ENCODE peak calls at places on chromosomes 2 and 18, in nine cellular contexts. V, Q, L, E, D, X, N, R and Z are unnamed samples.

GRCh38 chr18:54387631-54388030 is 29.9 kb downstream of the C18orf54 start:
- DNase-seq in V (no peak), Q (no peak), L (no peak), E (peak; percentile 15), D (no peak), X (no peak), N (no peak), R (no peak), Z (no peak)

GRCh38 chr18:2070636-2071035 is 500.7 kb downstream of the METTL4 start:
- DNase-seq in V (no peak), Q (no peak), L (no peak), E (no peak), D (no peak), X (no peak), N (no peak), R (no peak), Z (no peak)

GRCh38 chr2:199862779-199863178 is 11.8 kb upstream of the FTCDNL1 start:
- DNase-seq in V (no peak), Q (no peak), L (no peak), E (no peak), D (no peak), X (no peak), N (no peak), R (no peak), Z (no peak)

GRCh38 chr18:30177056-30177455 is 865.5 kb downstream of the DSC3 start:
- DNase-seq in V (no peak), Q (no peak), L (no peak), E (peak; percentile 42), D (no peak), X (no peak), N (no peak), R (no peak), Z (no peak)

GRCh38 chr2:97699765-97700444 is 13.5 kb upstream of the ZAP70 start:
- DNase-seq in V (peak; percentile 73), Q (peak; percentile 78), L (no peak), E (peak; percentile 48), D (peak; percentile 82), X (no peak), N (peak; percentile 54), R (peak; percentile 80), Z (peak; percentile 64)

GRCh38 chr2:9631976-9632700 is 1.3 kb upstream of the YWHAQ start:
- DNase-seq in V (no peak), Q (no peak), L (no peak), E (no peak), D (peak; percentile 84), X (no peak), N (no peak), R (no peak), Z (no peak)

GRCh38 chr2:162075689-162076132 is 1.7 kb upstream of the DPP4 start:
- DNase-seq in V (no peak), Q (no peak), L (no peak), E (no peak), D (no peak), X (no peak), N (peak; percentile 82), R (no peak), Z (no peak)

GRCh38 chr2:1625281-1626001 is 118.9 kb downstream of the PXDN start:
- DNase-seq in V (no peak), Q (peak; percentile 89), L (no peak), E (peak; percentile 99), D (no peak), X (no peak), N (peak; percentile 82), R (no peak), Z (no peak)

GRCh38 chr2:10889741-10890215 is 22.0 kb upstream of the KCNF1 start:
- DNase-seq in V (no peak), Q (no peak), L (no peak), E (peak; percentile 30), D (no peak), X (no peak), N (no peak), R (peak; percentile 40), Z (no peak)

GRCh38 chr2:207833265-207833751 is 63.6 kb upstream of the FZD5 start:
- DNase-seq in V (no peak), Q (no peak), L (no peak), E (peak; percentile 48), D (no peak), X (no peak), N (peak; percentile 24), R (no peak), Z (no peak)

GRCh38 chr2:69694894-69695849 is 46.8 kb upstream of the ANXA4 start:
- DNase-seq in V (peak; percentile 27), Q (no peak), L (no peak), E (peak; percentile 84), D (no peak), X (no peak), N (peak; percentile 91), R (no peak), Z (no peak)

GRCh38 chr18:32308493-32309120 is 118.8 kb downstream of the MEP1B start:
- DNase-seq in V (peak; percentile 17), Q (no peak), L (no peak), E (peak; percentile 94), D (peak; percentile 76), X (no peak), N (peak; percentile 94), R (no peak), Z (no peak)

GRCh38 chr2:192195548-192196418 is 1.1 kb upstream of the TMEFF2 start:
- DNase-seq in V (peak; percentile 13), Q (peak; percentile 69), L (no peak), E (peak; percentile 10), D (no peak), X (no peak), N (peak; percentile 15), R (peak; percentile 61), Z (peak; percentile 35)